ENCODE peak calls at places on chromosomes 4 and X, in four cellular contexts. One of them, this sample, is unnamed.
A peak's percentile ranks its signal among the peaks of the same experiment; 100 is the strongest.

GRCh38 chr4:128191115-128191897 is 96.3 kb downstream of the PGRMC2 start:
- DNase-seq in fibroblast of the aortic adventitia: peak; percentile 82
- DNase-seq in bronchial epithelial cell: peak; percentile 65
- DNase-seq in sigmoid colon: peak; percentile 77
- DNase-seq in this sample: peak; percentile 60

GRCh38 chr4:17173300-17173699 is 274.9 kb upstream of the LDB2 start:
- DNase-seq in bronchial epithelial cell: no peak
- DNase-seq in sigmoid colon: no peak
- DNase-seq in fibroblast of the aortic adventitia: no peak
- DNase-seq in this sample: no peak

GRCh38 chr4:118917582-118917981 is 28.9 kb downstream of the SYNPO2 start:
- DNase-seq in fibroblast of the aortic adventitia: peak; percentile 39
- DNase-seq in bronchial epithelial cell: no peak
- DNase-seq in sigmoid colon: no peak
- DNase-seq in this sample: peak; percentile 30

GRCh38 chr4:16027626-16028025 is 56.2 kb downstream of the PROM1 start:
- DNase-seq in fibroblast of the aortic adventitia: peak; percentile 13
- DNase-seq in bronchial epithelial cell: no peak
- DNase-seq in sigmoid colon: no peak
- DNase-seq in this sample: peak; percentile 5

GRCh38 chrX:31547416-31547815 is 475.6 kb upstream of the FTHL17 start:
- DNase-seq in bronchial epithelial cell: no peak
- DNase-seq in sigmoid colon: no peak
- DNase-seq in fibroblast of the aortic adventitia: peak; percentile 14
- DNase-seq in this sample: peak; percentile 11

GRCh38 chr4:184792950-184793555 is 32.7 kb downstream of the ACSL1 start:
- DNase-seq in fibroblast of the aortic adventitia: peak; percentile 91
- DNase-seq in bronchial epithelial cell: peak; percentile 96
- DNase-seq in sigmoid colon: no peak
- DNase-seq in this sample: peak; percentile 97

GRCh38 chrX:63128509-63128908 is 222.6 kb downstream of the SPIN4 start:
- DNase-seq in sigmoid colon: no peak
- DNase-seq in bronchial epithelial cell: peak; percentile 25
- DNase-seq in fibroblast of the aortic adventitia: peak; percentile 1
- DNase-seq in this sample: no peak

GRCh38 chrX:52819788-52820187 is 8.7 kb downstream of the XAGE5 start:
- DNase-seq in bronchial epithelial cell: no peak
- DNase-seq in sigmoid colon: no peak
- DNase-seq in fibroblast of the aortic adventitia: no peak
- DNase-seq in this sample: no peak

GRCh38 chrX:76253432-76253831 is 80.6 kb downstream of the PBDC1 start:
- DNase-seq in sigmoid colon: no peak
- DNase-seq in bronchial epithelial cell: peak; percentile 34
- DNase-seq in fibroblast of the aortic adventitia: peak; percentile 59
- DNase-seq in this sample: peak; percentile 18

GRCh38 chr4:4762909-4763814 is 96.3 kb upstream of the MSX1 start:
- DNase-seq in fibroblast of the aortic adventitia: peak; percentile 76
- DNase-seq in bronchial epithelial cell: peak; percentile 85
- DNase-seq in sigmoid colon: no peak
- DNase-seq in this sample: peak; percentile 66

GRCh38 chr4:73828945-73829344 is 7.5 kb upstream of the CXCL6 start:
- DNase-seq in sigmoid colon: no peak
- DNase-seq in fibroblast of the aortic adventitia: peak; percentile 57
- DNase-seq in bronchial epithelial cell: peak; percentile 53
- DNase-seq in this sample: peak; percentile 42

GRCh38 chr4:164536829-164537228 is 217.1 kb upstream of the SMIM31 start:
- DNase-seq in fibroblast of the aortic adventitia: peak; percentile 83
- DNase-seq in sigmoid colon: no peak
- DNase-seq in bronchial epithelial cell: peak; percentile 99
- DNase-seq in this sample: peak; percentile 39

GRCh38 chrX:143853488-143853887 is 30.4 kb upstream of the UBE2NL start:
- DNase-seq in fibroblast of the aortic adventitia: no peak
- DNase-seq in sigmoid colon: no peak
- DNase-seq in bronchial epithelial cell: no peak
- DNase-seq in this sample: peak; percentile 15

GRCh38 chrX:2908125-2908685 is 20.9 kb downstream of the ARSD start:
- DNase-seq in fibroblast of the aortic adventitia: no peak
- DNase-seq in bronchial epithelial cell: no peak
- DNase-seq in sigmoid colon: no peak
- DNase-seq in this sample: no peak

GRCh38 chrX:2910109-2910508 is 19.0 kb downstream of the ARSD start:
- DNase-seq in fibroblast of the aortic adventitia: no peak
- DNase-seq in sigmoid colon: no peak
- DNase-seq in bronchial epithelial cell: no peak
- DNase-seq in this sample: no peak

GRCh38 chrX:2907295-2907694 is 21.8 kb downstream of the ARSD start:
- DNase-seq in fibroblast of the aortic adventitia: no peak
- DNase-seq in sigmoid colon: no peak
- DNase-seq in bronchial epithelial cell: no peak
- DNase-seq in this sample: no peak

GRCh38 chrX:2917767-2918166 is 11.4 kb downstream of the ARSD start:
- DNase-seq in bronchial epithelial cell: no peak
- DNase-seq in fibroblast of the aortic adventitia: no peak
- DNase-seq in sigmoid colon: no peak
- DNase-seq in this sample: no peak

GRCh38 chrX:2913118-2913517 is 16.0 kb downstream of the ARSD start:
- DNase-seq in bronchial epithelial cell: no peak
- DNase-seq in sigmoid colon: no peak
- DNase-seq in fibroblast of the aortic adventitia: no peak
- DNase-seq in this sample: no peak
- TF ChIP-seq CTCF in bronchial epithelial cell: no peak
- TF ChIP-seq CTCF in sigmoid colon: no peak
- TF ChIP-seq CTCF in fibroblast of the aortic adventitia: no peak
- TF ChIP-seq CTCF in this sample: no peak

DNA sequence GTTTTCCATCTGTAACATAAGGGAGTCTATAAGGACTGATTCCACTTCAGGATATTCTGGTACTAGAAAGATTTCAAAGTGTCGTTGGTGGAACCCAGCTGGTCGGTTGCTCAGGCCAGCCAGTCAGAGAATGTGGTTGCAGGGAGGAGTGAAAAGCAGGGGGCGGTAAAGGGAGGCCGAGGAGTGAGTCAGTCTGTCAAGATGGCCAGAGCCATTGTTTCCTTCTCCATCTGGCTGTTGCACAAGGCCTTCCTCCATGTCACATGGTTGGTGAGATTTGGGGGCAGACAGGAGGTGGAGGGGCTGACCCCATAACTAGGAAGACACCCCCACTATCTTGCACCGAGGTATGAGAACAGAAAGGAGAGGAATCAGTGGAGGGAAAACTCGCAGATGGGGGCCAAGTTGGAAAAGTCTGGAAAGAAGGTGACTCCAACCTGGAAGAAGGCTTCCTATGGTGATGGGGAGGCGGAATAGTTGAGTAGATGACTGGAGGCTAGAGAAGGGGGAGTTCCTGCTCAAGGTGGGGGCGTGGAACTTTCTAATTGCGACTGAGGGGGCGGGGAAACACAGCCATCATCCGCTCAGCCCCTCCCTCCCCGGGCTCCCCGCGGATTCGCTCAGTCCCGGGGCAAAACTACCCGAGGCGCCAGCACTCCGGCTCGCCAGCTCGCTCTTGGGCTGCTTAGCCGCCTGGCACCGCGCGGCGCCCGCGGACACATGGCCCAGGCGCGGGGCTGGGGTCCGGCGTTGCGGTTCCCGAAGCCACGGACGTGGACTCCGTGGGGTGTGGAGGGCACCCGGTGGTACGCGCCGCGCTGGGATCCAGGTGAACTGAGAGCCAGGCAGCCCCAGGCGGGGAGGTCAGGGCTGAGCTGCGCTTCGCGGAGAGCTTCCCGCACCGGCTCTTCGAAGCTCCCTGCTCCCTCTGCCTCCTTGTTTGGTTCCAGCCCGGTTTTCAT is 38.5 kb downstream of the STARD8 start:
- DNase-seq in bronchial epithelial cell: no peak
- DNase-seq in fibroblast of the aortic adventitia: peak; percentile 65
- DNase-seq in sigmoid colon: peak; percentile 81
- DNase-seq in this sample: peak; percentile 63
- TF ChIP-seq CTCF in bronchial epithelial cell: no peak
- TF ChIP-seq CTCF in fibroblast of the aortic adventitia: peak; percentile 3
- TF ChIP-seq CTCF in sigmoid colon: no peak
- TF ChIP-seq CTCF in this sample: peak; percentile 3

GRCh38 chr4:62644372-62644771 is 1444.2 kb downstream of the ADGRL3 start:
- DNase-seq in sigmoid colon: no peak
- DNase-seq in bronchial epithelial cell: peak; percentile 28
- DNase-seq in fibroblast of the aortic adventitia: peak; percentile 1
- DNase-seq in this sample: peak; percentile 48
- TF ChIP-seq CTCF in sigmoid colon: no peak
- TF ChIP-seq CTCF in bronchial epithelial cell: peak; percentile 28
- TF ChIP-seq CTCF in fibroblast of the aortic adventitia: no peak
- TF ChIP-seq CTCF in this sample: peak; percentile 18

GRCh38 chr4:25925486-25926201 is 11.6 kb downstream of the SMIM20 start:
- DNase-seq in fibroblast of the aortic adventitia: peak; percentile 68
- DNase-seq in bronchial epithelial cell: peak; percentile 35
- DNase-seq in sigmoid colon: no peak
- DNase-seq in this sample: peak; percentile 43
- TF ChIP-seq CTCF in fibroblast of the aortic adventitia: peak; percentile 79
- TF ChIP-seq CTCF in bronchial epithelial cell: peak; percentile 55
- TF ChIP-seq CTCF in sigmoid colon: peak; percentile 28
- TF ChIP-seq CTCF in this sample: peak; percentile 76

GRCh38 chrX:71100581-71101505 is 5.2 kb downstream of the FOXO4 start:
- DNase-seq in sigmoid colon: no peak
- DNase-seq in fibroblast of the aortic adventitia: no peak
- DNase-seq in bronchial epithelial cell: no peak
- DNase-seq in this sample: no peak
- TF ChIP-seq CTCF in sigmoid colon: no peak
- TF ChIP-seq CTCF in fibroblast of the aortic adventitia: no peak
- TF ChIP-seq CTCF in bronchial epithelial cell: no peak
- TF ChIP-seq CTCF in this sample: no peak

GRCh38 chr4:121277194-121278105 is 103.4 kb downstream of the QRFPR start:
- DNase-seq in sigmoid colon: no peak
- DNase-seq in bronchial epithelial cell: peak; percentile 15
- DNase-seq in fibroblast of the aortic adventitia: no peak
- DNase-seq in this sample: no peak
- TF ChIP-seq CTCF in sigmoid colon: no peak
- TF ChIP-seq CTCF in bronchial epithelial cell: peak; percentile 41
- TF ChIP-seq CTCF in fibroblast of the aortic adventitia: no peak
- TF ChIP-seq CTCF in this sample: no peak

DNA sequence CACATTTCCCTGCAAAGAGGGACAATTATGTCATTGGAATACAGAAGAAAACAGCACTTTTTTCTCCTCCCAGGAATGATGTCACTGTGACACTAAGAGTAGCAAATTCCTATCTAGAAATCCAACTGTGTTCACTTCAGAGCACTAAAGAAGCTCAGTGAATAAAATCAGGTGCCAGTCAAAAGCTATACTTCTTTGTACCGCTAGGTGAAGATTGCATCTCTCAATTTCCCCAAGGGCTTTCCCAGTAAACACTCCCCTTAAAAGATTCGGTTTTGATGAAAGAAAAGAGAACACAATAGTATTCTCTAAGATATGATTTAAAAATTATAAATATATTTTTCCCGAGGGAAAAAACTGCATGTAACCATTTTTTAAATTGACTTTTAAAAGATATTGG is 104.7 kb upstream of the MID1 start:
- DNase-seq in sigmoid colon: no peak
- DNase-seq in fibroblast of the aortic adventitia: no peak
- DNase-seq in bronchial epithelial cell: no peak
- DNase-seq in this sample: no peak
- TF ChIP-seq CTCF in sigmoid colon: no peak
- TF ChIP-seq CTCF in fibroblast of the aortic adventitia: peak; percentile 35
- TF ChIP-seq CTCF in bronchial epithelial cell: peak; percentile 17
- TF ChIP-seq CTCF in this sample: peak; percentile 31

This sample was measured in fibroblast of lung.